ENCODE peak calls at places on chromosomes 4 and X, in five cellular contexts. J is NCI-H2081 treated with DMSO at 0.1 percent for 48 hours; P is T follicular helper cell; I is activated effector memory CD4-positive, alpha-beta T cell treated with anti-CD3 and anti-CD28 coated beads, Interleukin-2, amount 50 U/mL, for 16 hours; Y is neuronal stem cell. Q is an unnamed sample.

GRCh38 chrX:154019061-154019621 is 561 bp downstream of the IRAK1 start:
- DNase-seq in J (no peak), P (no peak), Y (no peak), I (peak), Q (no peak)

GRCh38 chr4:23827971-23828680 is 61.7 kb downstream of the PPARGC1A start:
- DNase-seq in I (no peak), P (no peak), Y (no peak), J (no peak), Q (no peak)

GRCh38 chr4:123824524-123824923 is 427.9 kb downstream of the SPRY1 start:
- DNase-seq in Y (no peak), P (no peak), J (no peak), I (no peak), Q (no peak)

GRCh38 chr4:24473309-24473721 is 111.0 kb downstream of the DHX15 start:
- DNase-seq in P (no peak), J (no peak), I (no peak), Y (peak), Q (no peak)

GRCh38 chr4:76354517-76355473 is 48.3 kb downstream of the STBD1 start:
- DNase-seq in J (no peak), Y (no peak), P (no peak), I (no peak), Q (no peak)

GRCh38 chr4:164761746-164762275 is 7.9 kb downstream of the SMIM31 start:
- DNase-seq in P (no peak), I (no peak), J (no peak), Y (no peak), Q (no peak)

GRCh38 chr4:106717094-106717493 is 319.0 kb downstream of the DKK2 start:
- DNase-seq in J (no peak), Y (no peak), P (no peak), I (no peak), Q (no peak)

GRCh38 chr4:23333946-23334878 is 555.6 kb downstream of the PPARGC1A start:
- DNase-seq in J (peak), P (peak), I (no peak), Y (no peak), Q (peak)

GRCh38 chrX:9231491-9231890 is 197.6 kb upstream of the FAM9B start:
- DNase-seq in J (no peak), I (no peak), P (no peak), Y (no peak), Q (no peak)

GRCh38 chrX:66051989-66052388 is 12.1 kb upstream of the VSIG4 start:
- DNase-seq in I (no peak), Y (no peak), P (no peak), J (no peak), Q (no peak)

GRCh38 chr4:187598246-187598645 is 397.3 kb upstream of the ZFP42 start:
- DNase-seq in J (no peak), Y (no peak), I (no peak), P (no peak), Q (no peak)

GRCh38 chr4:123977623-123978022 is 581.0 kb downstream of the SPRY1 start:
- DNase-seq in I (no peak), J (no peak), Y (no peak), P (no peak), Q (no peak)

GRCh38 chrX:72693477-72693876 is 20.6 kb downstream of the PHKA1 start:
- DNase-seq in J (no peak), I (no peak), Y (no peak), P (no peak), Q (no peak)

GRCh38 chr4:130712038-130712437 is 1616.1 kb downstream of the C4orf33 start:
- DNase-seq in J (no peak), P (no peak), Y (no peak), I (no peak), Q (no peak)

GRCh38 chr4:87732033-87732770 is 67.2 kb upstream of the IBSP start:
- DNase-seq in I (no peak), Y (no peak), P (no peak), J (no peak), Q (no peak)

GRCh38 chrX:118495061-118495921 is at the start of gene DOCK11:
- DNase-seq in P (peak), Y (peak), J (peak), I (peak), Q (peak)

GRCh38 chrX:47247206-47247998 is 14.6 kb downstream of the USP11 start:
- DNase-seq in P (no peak), Y (no peak), I (no peak), J (no peak), Q (no peak)

GRCh38 chr4:6771229-6771671 is 11.3 kb upstream of the KIAA0232 start:
- DNase-seq in J (no peak), P (no peak), Y (no peak), I (no peak), Q (no peak)

GRCh38 chr4:2384245-2384644 is 34.2 kb downstream of the ZFYVE28 start:
- DNase-seq in P (no peak), I (no peak), J (no peak), Y (no peak), Q (no peak)

GRCh38 chrX:4935387-4935786 is 1221.9 kb upstream of the PRKX start:
- DNase-seq in P (no peak), I (no peak), Y (no peak), J (no peak), Q (no peak)

GRCh38 chrX:134999469-134999868 is 8.7 kb downstream of the SMIM10 start:
- DNase-seq in J (no peak), P (no peak), I (no peak), Y (no peak), Q (no peak)

GRCh38 chr4:107977966-107978705 is 11.6 kb upstream of the HADH start:
- DNase-seq in P (no peak), J (no peak), Y (no peak), I (no peak), Q (no peak)

GRCh38 chr4:10056334-10057022 is 35.2 kb upstream of the SLC2A9 start:
- DNase-seq in P (no peak), Y (no peak), J (no peak), I (no peak), Q (no peak)

GRCh38 chr4:40238008-40238699 is 41.3 kb downstream of the RHOH start:
- DNase-seq in J (no peak), Y (no peak), P (no peak), I (peak), Q (no peak)

GRCh38 chrX:29071525-29071924 is 484.3 kb downstream of the IL1RAPL1 start:
- DNase-seq in Y (no peak), I (no peak), P (no peak), J (no peak), Q (no peak)

GRCh38 chr4:38760915-38761314 is 21.9 kb downstream of the TLR10 start:
- DNase-seq in P (no peak), J (no peak), Y (no peak), I (no peak), Q (no peak)

GRCh38 chr4:140296335-140296753 is 77.1 kb upstream of the SCOC start:
- DNase-seq in J (no peak), Y (no peak), P (no peak), I (no peak), Q (no peak)

GRCh38 chrX:10015711-10016515 is 48.8 kb downstream of the CLDN34 start:
- DNase-seq in J (no peak), Y (no peak), P (no peak), I (peak), Q (no peak)

GRCh38 chr4:4859799-4860380 is 425 bp downstream of the MSX1 start:
- DNase-seq in I (no peak), J (no peak), Y (no peak), P (no peak), Q (no peak)

GRCh38 chrX:114162068-114162735 is 421.7 kb upstream of the HTR2C start:
- DNase-seq in Y (no peak), P (no peak), J (no peak), I (no peak), Q (peak)

GRCh38 chrX:153494541-153495361 is at the start of gene BGN:
- DNase-seq in Y (no peak), J (no peak), I (no peak), P (no peak), Q (no peak)

GRCh38 chrX:57286507-57287251 is at the start of gene FAAH2:
- DNase-seq in I (peak), Y (no peak), J (peak), P (peak), Q (no peak)

GRCh38 chrX:110748256-110748811 is 47.3 kb downstream of the CHRDL1 start:
- DNase-seq in P (no peak), I (no peak), Y (no peak), J (no peak), Q (no peak)

GRCh38 chrX:23953908-23954269 is 46.1 kb downstream of the CXorf58 start:
- DNase-seq in P (no peak), I (no peak), J (no peak), Y (no peak), Q (no peak)

Q was measured in iPS DF 19.7.